ENCODE peak calls at places on chromosomes 16 and 17, in nine cellular contexts. X is heart right ventricle; T is uterus; P is CD4-positive, alpha-beta T cell; Y is PC-3; C is psoas muscle; Z is suprapubic skin; R is H7; S is transverse colon. K is an unnamed sample. For H3K27me3, the result is how much of the 10 kb centered on the place peaks cover.

GRCh38 chr17:68053237-68054030 is 17.9 kb downstream of the KPNA2 start:
- DNase-seq in T (peak), C (peak), X (peak), P (no peak), S (no peak), Z (peak), R (no peak), Y (no peak), K (peak)

GRCh38 chr16:53112015-53112414 is 57.2 kb downstream of the CHD9 start:
- DNase-seq in S (no peak), C (no peak), Z (no peak), X (no peak), R (no peak), Y (no peak), T (no peak), P (no peak), K (peak)

GRCh38 chr16:47475786-47476185 is 14.7 kb downstream of the PHKB start:
- DNase-seq in Y (no peak), Z (no peak), R (no peak), C (no peak), P (no peak), T (no peak), S (no peak), X (no peak), K (no peak)

GRCh38 chr16:67017810-67018488 is 11.0 kb upstream of the CBFB start:
- DNase-seq in C (peak), X (peak), S (peak), Y (peak), R (peak), T (peak), Z (peak), P (peak), K (peak)

GRCh38 chr16:30184430-30185140 is 1.2 kb downstream of the CORO1A start:
- DNase-seq in T (peak), X (peak), P (peak), Y (no peak), S (peak), Z (peak), R (peak), C (no peak), K (no peak)

GRCh38 chr16:70577256-70577698 is 53.7 kb downstream of the SF3B3 start:
- DNase-seq in R (no peak), Z (peak), S (no peak), C (peak), X (no peak), Y (peak), T (no peak), P (no peak), K (peak)

GRCh38 chr17:27569884-27570577 is 61.0 kb upstream of the LGALS9 start:
- DNase-seq in P (no peak), S (peak), C (no peak), T (no peak), R (no peak), Y (no peak), Z (no peak), X (no peak), K (no peak)

GRCh38 chr17:77462553-77463497 is 322.1 kb downstream of the SEC14L1 start:
- DNase-seq in Z (no peak), R (no peak), P (no peak), Y (no peak), X (no peak), C (no peak), S (no peak), T (no peak), K (no peak)

GRCh38 chr17:7355053-7355452 is at the start of gene TMEM95:
- DNase-seq in T (no peak), C (no peak), R (peak), S (peak), Y (no peak), X (peak), Z (no peak), P (no peak), K (no peak)

DNA sequence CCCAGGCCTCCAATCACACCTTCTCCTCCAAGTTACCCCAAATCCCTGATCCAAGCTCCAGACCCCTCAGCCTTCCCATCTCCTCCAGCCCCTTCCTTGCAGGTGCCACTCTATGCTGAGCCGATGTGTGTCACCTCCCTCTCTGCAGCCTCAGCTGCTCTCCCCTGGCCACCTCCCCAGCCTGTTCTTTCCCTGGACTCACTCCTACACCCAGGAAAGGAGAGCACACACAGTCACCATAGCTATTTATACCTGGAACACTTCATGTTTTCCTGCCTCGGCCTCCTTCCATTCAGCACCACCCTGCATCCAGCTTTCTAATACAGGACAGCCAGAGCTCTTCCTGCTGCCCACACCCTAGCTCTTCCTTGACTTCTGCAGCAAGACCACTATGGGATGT is 12.5 kb upstream of the TMEM132E start:
- DNase-seq in Y (no peak), Z (no peak), C (no peak), T (no peak), X (no peak), R (no peak), S (no peak), P (no peak), K (no peak)
- H3K27me3 ChIP-seq in Y (under half), Z (half or more), C (half or more), T (under half), X (half or more), R (under half), S (under half), P (under half), K (under half)

DNA sequence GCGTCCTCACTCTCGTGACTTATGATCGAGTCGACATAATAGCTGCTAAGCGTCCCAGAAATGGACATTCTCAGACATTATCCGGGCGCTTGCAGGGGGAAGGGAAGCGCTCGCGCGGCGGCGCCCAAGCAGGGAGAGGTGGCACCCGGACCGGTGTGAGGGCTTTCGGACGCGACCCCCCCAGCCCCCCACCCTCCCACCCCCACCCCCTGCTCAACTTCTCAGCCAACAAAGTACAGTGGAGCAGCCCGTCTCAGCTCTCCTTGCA is at the start of gene HOXB9:
- DNase-seq in X (no peak), S (no peak), Y (no peak), Z (no peak), T (no peak), C (no peak), R (no peak), P (no peak), K (no peak)
- H3K27me3 ChIP-seq in X (half or more), S (half or more), Y (half or more), Z (half or more), T (half or more), C (half or more), R (half or more), P (half or more), K (half or more)

GRCh38 chr17:49891694-49892389 is 44.0 kb upstream of the TAC4 start:
- DNase-seq in X (no peak), P (no peak), T (no peak), C (no peak), R (no peak), S (no peak), Z (no peak), Y (no peak), K (no peak)
- H3K27me3 ChIP-seq in X (half or more), P (half or more), T (under half), C (half or more), R (under half), S (half or more), Z (under half), Y (under half), K (half or more)

GRCh38 chr16:275041-275621 is 613 bp downstream of the RGS11 start:
- DNase-seq in T (no peak), X (no peak), S (no peak), P (peak), Z (no peak), Y (no peak), R (peak), C (no peak), K (no peak)
- H3K27me3 ChIP-seq in T (under half), X (under half), S (under half), P (under half), Z (under half), Y (under half), R (under half), C (under half), K (under half)

K was measured in endothelial cell of umbilical vein.